ENCODE peak calls at places on chromosomes 13 and 19, in eight cellular contexts. C, T, L, X, E, J, S and V are unnamed samples.

GRCh38 chr19:44686896-44687295 is 12.1 kb upstream of the CEACAM16 start:
- DNase-seq in C (no peak), T (no peak), L (no peak), X (no peak), E (no peak), J (no peak), S (no peak), V (no peak)

GRCh38 chr19:50567052-50567841 is 988 bp downstream of the LRRC4B start:
- DNase-seq in C (no peak), T (peak), L (no peak), X (peak), E (no peak), J (no peak), S (no peak), V (no peak)

GRCh38 chr19:13398780-13399726 is 107.2 kb downstream of the CACNA1A start:
- DNase-seq in C (no peak), T (no peak), L (peak), X (no peak), E (no peak), J (no peak), S (no peak), V (no peak)

GRCh38 chr19:42433503-42434260 is 6.5 kb upstream of the LIPE start:
- DNase-seq in C (peak), T (no peak), L (peak), X (no peak), E (peak), J (no peak), S (peak), V (peak)

GRCh38 chr19:50837300-50837699 is 3.9 kb upstream of the KLK15 start:
- DNase-seq in C (no peak), T (no peak), L (no peak), X (no peak), E (no peak), J (no peak), S (no peak), V (no peak)

GRCh38 chr13:88063741-88064140 is 392.6 kb downstream of the SLITRK5 start:
- DNase-seq in C (no peak), T (no peak), L (no peak), X (no peak), E (no peak), J (no peak), S (no peak), V (no peak)

GRCh38 chr19:3987619-3988371 is 2.5 kb upstream of the EEF2 start:
- DNase-seq in C (peak), T (peak), L (peak), X (peak), E (peak), J (peak), S (peak), V (peak)

GRCh38 chr19:4061178-4061682 is 5.5 kb downstream of the ZBTB7A start:
- DNase-seq in C (peak), T (peak), L (no peak), X (no peak), E (no peak), J (no peak), S (no peak), V (peak)

GRCh38 chr19:44694184-44694579 is 4.8 kb upstream of the CEACAM16 start:
- DNase-seq in C (no peak), T (no peak), L (no peak), X (no peak), E (no peak), J (no peak), S (no peak), V (peak)

GRCh38 chr13:95226932-95227718 is 74.1 kb downstream of the ABCC4 start:
- DNase-seq in C (no peak), T (no peak), L (no peak), X (no peak), E (no peak), J (no peak), S (no peak), V (no peak)